ENCODE peak calls at places on chromosomes 6 and 20, in six cellular contexts. Y, C, M, A, I and W are unnamed samples.

GRCh38 chr20:36548704-36549627 is 7.6 kb downstream of the MYL9 start:
- DNase-seq in Y (no peak), C (no peak), M (no peak), A (no peak), I (no peak), W (no peak)

GRCh38 chr6:152085533-152085932 is 278.1 kb downstream of the ESR1 start:
- DNase-seq in Y (no peak), C (no peak), M (no peak), A (no peak), I (no peak), W (no peak)

GRCh38 chr6:127406122-127406521 is 53.1 kb downstream of the KIAA0408 start:
- DNase-seq in Y (no peak), C (no peak), M (no peak), A (no peak), I (no peak), W (no peak)

GRCh38 chr6:153032255-153032882 is 29.9 kb upstream of the MTRF1L start:
- DNase-seq in Y (no peak), C (no peak), M (no peak), A (no peak), I (no peak), W (no peak)

GRCh38 chr6:35417979-35418661 is 34.0 kb upstream of the FANCE start:
- DNase-seq in Y (no peak), C (no peak), M (no peak), A (no peak), I (no peak), W (no peak)

GRCh38 chr20:17636523-17637412 is 45.3 kb downstream of the RRBP1 start:
- DNase-seq in Y (no peak), C (no peak), M (no peak), A (no peak), I (peak), W (no peak)

GRCh38 chr20:32635764-32636163 is 38.0 kb downstream of the C20orf203 start:
- DNase-seq in Y (no peak), C (no peak), M (no peak), A (no peak), I (no peak), W (no peak)

GRCh38 chr20:49245921-49246740 is 26.9 kb downstream of the DDX27 start:
- DNase-seq in Y (no peak), C (no peak), M (no peak), A (no peak), I (no peak), W (no peak)

GRCh38 chr6:38822963-38823362 is 107.9 kb downstream of the DNAH8 start:
- DNase-seq in Y (no peak), C (no peak), M (no peak), A (no peak), I (no peak), W (no peak)

GRCh38 chr20:37986873-37987601 is 46.2 kb downstream of the TTI1 start:
- DNase-seq in Y (no peak), C (no peak), M (no peak), A (no peak), I (peak), W (no peak)

GRCh38 chr20:25376886-25377285 is 13.7 kb downstream of the ABHD12 start:
- DNase-seq in Y (no peak), C (no peak), M (no peak), A (no peak), I (no peak), W (no peak)

GRCh38 chr6:45421700-45422540 is 44.2 kb upstream of the SUPT3H start:
- DNase-seq in Y (peak), C (no peak), M (peak), A (peak), I (peak), W (no peak)

GRCh38 chr20:23242104-23242503 is 108.5 kb upstream of the NXT1 start:
- DNase-seq in Y (no peak), C (no peak), M (no peak), A (no peak), I (no peak), W (no peak)

GRCh38 chr20:45436732-45437485 is 21.0 kb downstream of the PIGT start:
- DNase-seq in Y (peak), C (peak), M (peak), A (peak), I (peak), W (peak)

GRCh38 chr6:76771076-76771634 is 692.1 kb downstream of the HTR1B start:
- DNase-seq in Y (no peak), C (no peak), M (no peak), A (no peak), I (no peak), W (no peak)

GRCh38 chr6:132813173-132813856 is 1.1 kb upstream of the RPS12 start:
- DNase-seq in Y (no peak), C (no peak), M (peak), A (peak), I (peak), W (peak)

GRCh38 chr6:64411226-64411625 is 775.6 kb downstream of the PHF3 start:
- DNase-seq in Y (no peak), C (no peak), M (no peak), A (no peak), I (no peak), W (no peak)

GRCh38 chr20:48722002-48722731 is 105.6 kb downstream of the PREX1 start:
- DNase-seq in Y (no peak), C (no peak), M (no peak), A (peak), I (peak), W (no peak)

GRCh38 chr6:119881416-119881815 is 531.9 kb upstream of the MAN1A1 start:
- DNase-seq in Y (no peak), C (no peak), M (no peak), A (no peak), I (no peak), W (no peak)

GRCh38 chr20:51549474-51549873 is 7.0 kb upstream of the NFATC2 start:
- DNase-seq in Y (no peak), C (no peak), M (no peak), A (no peak), I (no peak), W (no peak)